ENCODE peak calls at places on chromosome 11, in four cellular contexts. F is HepG2, H is GM12878, I is K562. N is an unnamed sample.

GRCh38 chr11:10664005-10664404 is 29.6 kb downstream of the IRAG1 start:
- DNase-seq in F (no peak), I (no peak), H (no peak), N (no peak)

GRCh38 chr11:1335811-1336761 is 26.7 kb upstream of the TOLLIP start:
- DNase-seq in I (peak; percentile 82), H (no peak), F (peak; percentile 26), N (no peak)

GRCh38 chr11:107549253-107549953 is 16.1 kb downstream of the ALKBH8 start:
- DNase-seq in H (no peak), I (peak; percentile 36), F (peak; percentile 29), N (no peak)

GRCh38 chr11:61761440-61762163 is 9.2 kb downstream of the MYRF start:
- DNase-seq in I (no peak), H (no peak), F (no peak), N (no peak)

GRCh38 chr11:69014936-69015549 is 2.0 kb upstream of the MRGPRF start:
- DNase-seq in H (no peak), F (no peak), I (no peak), N (no peak)

GRCh38 chr11:120324932-120325810 is at the start of gene TLCD5:
- DNase-seq in H (no peak), F (peak; percentile 53), I (peak; percentile 69), N (peak; percentile 54)

GRCh38 chr11:446886-447285 is 3.2 kb upstream of the PTDSS2 start:
- DNase-seq in F (no peak), I (no peak), H (no peak), N (no peak)

GRCh38 chr11:120431633-120432032 is 79.9 kb upstream of the GRIK4 start:
- DNase-seq in F (peak; percentile 18), H (no peak), I (peak; percentile 17), N (peak; percentile 27)

GRCh38 chr11:46367244-46367915 is 14.1 kb upstream of the MDK start:
- DNase-seq in I (peak; percentile 57), H (no peak), F (peak; percentile 25), N (no peak)

GRCh38 chr11:1204381-1205101 is 18.3 kb upstream of the MUC5B start:
- DNase-seq in F (no peak), I (no peak), H (no peak), N (no peak)

GRCh38 chr11:58028687-58029411 is 1.9 kb upstream of the OR6Q1 start:
- DNase-seq in I (no peak), H (no peak), F (no peak), N (no peak)

GRCh38 chr11:10181811-10182210 is 112.2 kb downstream of the SBF2 start:
- DNase-seq in H (no peak), F (peak; percentile 32), I (no peak), N (peak; percentile 26)

GRCh38 chr11:35943761-35944502 is at the start of gene LDLRAD3:
- DNase-seq in I (peak; percentile 91), F (peak; percentile 20), H (no peak), N (peak; percentile 37)

GRCh38 chr11:830295-831131 is 2.2 kb upstream of the CD151 start:
- DNase-seq in F (peak; percentile 74), I (no peak), H (no peak), N (no peak)

GRCh38 chr11:58152776-58153175 is 27.4 kb upstream of the OR9I1 start:
- DNase-seq in H (no peak), F (no peak), I (no peak), N (no peak)

GRCh38 chr11:21415566-21415965 is 746.2 kb downstream of the NELL1 start:
- DNase-seq in F (no peak), H (no peak), I (no peak), N (no peak)

GRCh38 chr11:77375114-77375513 is 73.6 kb upstream of the GDPD4 start:
- DNase-seq in F (no peak), H (no peak), I (no peak), N (no peak)

GRCh38 chr11:108177570-108177969 is 44.9 kb downstream of the NPAT start:
- DNase-seq in F (peak; percentile 40), H (no peak), I (no peak), N (no peak)

DNA sequence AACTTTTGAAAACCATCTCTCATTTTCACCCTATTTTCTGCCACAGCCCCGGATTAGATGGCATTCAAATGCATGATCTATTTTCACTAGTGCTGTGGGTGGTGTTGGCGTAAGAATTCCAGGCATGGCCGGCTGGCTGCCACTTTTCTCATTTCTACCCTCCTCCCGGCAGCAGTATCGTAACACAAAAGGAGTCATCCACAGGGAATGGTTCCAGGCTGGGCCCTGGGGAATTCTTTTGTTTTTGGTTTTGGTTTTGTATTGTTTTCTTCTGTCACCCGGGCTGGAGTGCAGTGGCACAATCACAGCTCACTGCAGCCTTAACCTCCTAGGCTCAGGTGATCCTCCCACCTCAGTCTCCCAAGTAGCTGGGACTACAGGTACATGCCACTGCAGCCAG is 13.8 kb downstream of the JAML start:
- DNase-seq in F (no peak), H (no peak), I (no peak), N (no peak)
- TF ChIP-seq ZNF274 in F (no peak), H (no peak), I (no peak), N (no peak)

GRCh38 chr11:106493751-106494150 is 416.3 kb downstream of the AASDHPPT start:
- DNase-seq in F (peak; percentile 12), I (no peak), H (no peak), N (no peak)

GRCh38 chr11:106491751-106492150 is 414.3 kb downstream of the AASDHPPT start:
- DNase-seq in H (no peak), F (no peak), I (no peak), N (no peak)

GRCh38 chr11:106497321-106497720 is 419.9 kb downstream of the AASDHPPT start:
- DNase-seq in F (no peak), H (no peak), I (no peak), N (no peak)

GRCh38 chr11:106496677-106497076 is 419.2 kb downstream of the AASDHPPT start:
- DNase-seq in H (no peak), I (no peak), F (no peak), N (no peak)

DNA sequence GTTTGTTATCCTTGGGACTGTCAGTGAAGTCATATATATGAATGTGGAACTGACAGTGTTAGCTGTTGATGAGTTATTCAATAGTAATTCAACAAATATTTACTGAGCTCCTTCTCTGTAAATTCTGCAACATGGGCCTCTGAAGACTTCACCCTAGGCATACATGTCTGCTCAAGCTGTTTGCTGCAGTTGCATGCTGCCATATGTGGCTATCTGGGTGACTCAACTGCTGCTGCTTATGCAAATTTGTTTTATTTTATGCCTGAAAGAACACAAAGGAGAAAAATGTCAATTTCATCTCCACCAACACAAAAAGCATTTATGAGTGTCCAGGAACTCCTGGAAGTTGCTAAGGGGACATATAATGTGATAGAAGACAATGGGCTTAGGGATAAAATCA is 417.6 kb downstream of the AASDHPPT start:
- DNase-seq in F (no peak), I (no peak), H (no peak), N (no peak)
- TF ChIP-seq MAX in F (no peak), I (no peak), H (no peak), N (no peak)

GRCh38 chr11:126440792-126441514 is 85.5 kb downstream of the ST3GAL4 start:
- DNase-seq in H (no peak), F (peak; percentile 55), I (peak; percentile 96), N (peak; percentile 43)
- TF ChIP-seq REST in H (no peak), F (no peak), I (no peak), N (no peak)

DNA sequence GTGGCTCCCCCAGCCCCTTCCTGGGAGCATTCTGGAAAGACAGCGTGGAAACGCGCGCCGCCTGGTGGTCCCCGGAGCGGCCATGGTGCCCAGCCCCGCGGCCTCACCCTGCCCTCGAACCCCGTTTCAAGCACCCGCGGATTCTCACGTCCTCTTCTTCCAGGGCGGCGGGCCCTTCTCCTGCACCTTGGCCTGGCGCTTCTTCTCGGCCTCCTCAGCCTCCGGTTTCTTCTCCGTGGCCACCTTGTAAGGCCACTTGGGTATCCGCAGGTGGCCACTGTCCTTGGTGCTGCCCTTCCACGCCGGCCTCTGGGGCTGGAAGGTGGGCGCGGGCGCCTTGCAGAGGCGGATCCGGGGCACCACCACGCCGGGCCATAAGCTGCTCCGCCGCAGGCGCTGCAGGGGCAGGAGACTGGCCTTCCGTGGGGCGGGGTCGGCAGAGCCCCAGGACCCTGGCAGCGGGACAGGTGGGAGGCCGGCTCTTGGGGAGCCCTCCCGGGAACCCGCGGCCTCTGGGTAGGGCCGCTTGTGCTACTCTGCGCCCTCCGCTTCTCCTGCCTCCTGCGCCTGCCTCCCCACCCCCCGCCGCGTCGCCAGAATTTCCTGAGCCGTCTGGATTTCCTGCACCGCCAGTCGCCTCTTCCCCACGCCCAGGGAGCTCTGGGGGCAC is 83.4 kb downstream of the TRIM51G start:
- DNase-seq in F (no peak), H (no peak), I (no peak), N (no peak)
- TF ChIP-seq ZNF274 in F (no peak), H (no peak), I (no peak), N (no peak)

GRCh38 chr11:122696662-122697061 is 41.1 kb downstream of the UBASH3B start:
- DNase-seq in H (no peak), I (peak; percentile 20), F (no peak), N (no peak)
- TF ChIP-seq MAX in H (no peak), I (no peak), F (no peak), N (no peak)

N was measured in HCT116.